ENCODE peak calls at places on chromosomes 5 and 9, in four cellular contexts. Y is H1, T is HepG2, O is K562. E is an unnamed sample.
A peak's percentile ranks its signal among the peaks of the same experiment; 100 is the strongest.

GRCh38 chr5:141513021-141513626 is 24.2 kb downstream of the PCDHGC5 start:
- DNase-seq in O (no peak), T (no peak), Y (no peak), E (peak; percentile 51)

GRCh38 chr9:4538107-4538506 is 47.8 kb downstream of the SLC1A1 start:
- DNase-seq in T (no peak), O (no peak), Y (no peak), E (no peak)

GRCh38 chr5:175867587-175868347 is 3.6 kb upstream of the CPLX2 start:
- DNase-seq in T (peak; percentile 90), O (peak; percentile 35), Y (no peak), E (peak; percentile 65)

GRCh38 chr5:8601831-8602354 is 732.9 kb downstream of the MTRR start:
- DNase-seq in O (no peak), T (no peak), Y (no peak), E (no peak)

GRCh38 chr9:97109194-97109811 is 70.4 kb upstream of the CTSV start:
- DNase-seq in Y (peak; percentile 43), T (peak; percentile 64), O (peak; percentile 7), E (peak; percentile 73)

GRCh38 chr9:7403839-7404238 is 395.7 kb downstream of the DMAC1 start:
- DNase-seq in Y (no peak), T (no peak), O (no peak), E (no peak)

GRCh38 chr5:132142459-132142858 is 68.9 kb downstream of the CSF2 start:
- DNase-seq in Y (no peak), T (no peak), O (no peak), E (no peak)

GRCh38 chr5:78345485-78345884 is 14.9 kb upstream of the SCAMP1 start:
- DNase-seq in T (no peak), Y (no peak), O (no peak), E (no peak)

GRCh38 chr5:170542691-170543275 is 39.0 kb downstream of the KCNIP1 start:
- DNase-seq in O (no peak), T (no peak), Y (no peak), E (no peak)

GRCh38 chr9:6215562-6215961 is at the start of gene IL33:
- DNase-seq in O (no peak), Y (no peak), T (no peak), E (no peak)

GRCh38 chr9:112753725-112754124 is 3.2 kb downstream of the SNX30 start:
- DNase-seq in O (no peak), Y (no peak), T (no peak), E (no peak)

GRCh38 chr9:94056442-94056974 is 27.8 kb upstream of the PTPDC1 start:
- DNase-seq in O (no peak), T (no peak), Y (no peak), E (no peak)

GRCh38 chr5:54825005-54825404 is 160.4 kb downstream of the ESM1 start:
- DNase-seq in T (no peak), Y (no peak), O (no peak), E (no peak)

GRCh38 chr5:145825751-145826180 is 9.4 kb downstream of the PRELID2 start:
- DNase-seq in Y (no peak), O (peak; percentile 37), T (peak; percentile 61), E (no peak)

DNA sequence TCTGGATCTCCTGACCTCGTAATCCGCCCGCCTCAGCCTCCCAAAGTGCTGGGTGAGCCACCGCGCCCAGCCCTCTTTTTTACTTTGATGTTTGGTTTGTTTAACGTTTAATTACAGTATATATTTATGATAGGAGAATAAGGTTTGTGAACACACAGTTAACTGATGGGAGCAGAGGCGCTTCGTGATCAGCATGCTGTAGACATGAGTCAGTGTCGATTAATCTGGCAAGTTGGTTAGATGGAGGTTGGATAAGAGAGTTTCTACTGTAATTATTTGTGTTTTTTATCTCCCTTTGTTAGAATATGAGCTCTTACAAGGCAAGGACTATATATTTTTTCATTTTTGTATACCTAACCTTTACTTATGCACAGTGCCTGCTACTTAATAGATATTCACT is 14.3 kb downstream of the ATG10 start:
- DNase-seq in O (no peak), Y (no peak), T (no peak), E (no peak)
- TF ChIP-seq CREB1 in O (no peak), Y (no peak), T (no peak), E (no peak)

GRCh38 chr9:10000669-10001068 is 612.1 kb downstream of the PTPRD start:
- DNase-seq in T (no peak), Y (no peak), O (no peak), E (peak; percentile 23)
- TF ChIP-seq JUN in T (no peak), Y (no peak), O (no peak), E (no peak)

GRCh38 chr5:150291388-150292385 is 2.1 kb upstream of the CAMK2A start:
- DNase-seq in Y (no peak), T (no peak), O (no peak), E (no peak)

GRCh38 chr5:150293091-150293941 is 3.7 kb upstream of the CAMK2A start:
- DNase-seq in Y (no peak), T (no peak), O (peak; percentile 80), E (no peak)

GRCh38 chr5:150286820-150287219 is 2.8 kb downstream of the CAMK2A start:
- DNase-seq in Y (no peak), O (peak; percentile 74), T (peak; percentile 73), E (peak; percentile 65)

GRCh38 chr5:150288361-150288760 is 1.2 kb downstream of the CAMK2A start:
- DNase-seq in O (no peak), T (no peak), Y (no peak), E (no peak)

GRCh38 chr5:150289551-150290390 is at the start of gene CAMK2A:
- DNase-seq in O (peak; percentile 50), T (no peak), Y (no peak), E (peak; percentile 75)
- TF ChIP-seq CREB1 in O (no peak), T (no peak), Y (no peak), E (no peak)

DNA sequence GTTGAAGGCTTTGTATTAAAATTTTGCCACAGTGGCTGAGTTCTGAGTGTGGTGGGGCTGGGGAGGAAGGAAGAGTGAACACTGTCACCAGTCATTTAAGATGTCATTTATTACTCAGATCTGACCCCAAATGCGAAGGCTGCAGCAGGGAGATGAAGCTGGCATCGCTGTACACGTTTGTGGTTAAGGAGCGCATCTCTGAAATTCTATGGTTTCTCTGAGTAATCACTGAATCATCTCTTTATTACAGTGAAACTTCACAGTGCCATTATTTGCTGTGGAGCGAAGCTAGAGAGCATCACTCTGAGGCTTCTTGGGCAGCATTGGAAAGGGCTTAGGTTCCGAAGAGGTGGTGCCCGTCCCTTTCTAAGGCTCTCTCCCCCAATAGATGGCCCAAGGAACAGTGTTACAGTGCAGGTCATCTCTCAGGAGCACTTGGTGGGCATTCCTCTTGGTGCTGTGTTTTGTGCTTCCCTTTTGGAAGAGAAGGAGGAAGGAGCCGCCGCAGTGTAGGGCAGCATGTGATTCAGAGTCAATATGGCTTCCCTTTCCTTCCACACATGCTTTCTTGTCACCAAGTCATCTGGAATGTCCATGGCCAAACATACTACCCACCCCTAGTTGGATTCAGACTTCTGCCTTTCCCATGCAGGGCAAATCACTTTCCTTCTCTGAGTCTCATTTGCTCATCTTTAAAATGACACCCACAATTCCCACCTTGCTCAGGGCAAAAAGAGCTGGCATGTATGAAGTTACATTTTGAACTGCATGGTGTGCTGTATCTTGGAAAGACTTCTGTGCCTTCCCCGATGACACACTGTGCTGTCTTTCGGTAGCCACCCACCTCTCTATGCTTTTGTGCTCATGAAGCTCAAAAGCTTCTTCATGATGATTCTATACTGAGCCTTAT is 9.3 kb upstream of the TEX48 start:
- DNase-seq in O (no peak), T (no peak), Y (no peak), E (no peak)
- TF ChIP-seq JUN in O (no peak), T (no peak), Y (no peak), E (no peak)

DNA sequence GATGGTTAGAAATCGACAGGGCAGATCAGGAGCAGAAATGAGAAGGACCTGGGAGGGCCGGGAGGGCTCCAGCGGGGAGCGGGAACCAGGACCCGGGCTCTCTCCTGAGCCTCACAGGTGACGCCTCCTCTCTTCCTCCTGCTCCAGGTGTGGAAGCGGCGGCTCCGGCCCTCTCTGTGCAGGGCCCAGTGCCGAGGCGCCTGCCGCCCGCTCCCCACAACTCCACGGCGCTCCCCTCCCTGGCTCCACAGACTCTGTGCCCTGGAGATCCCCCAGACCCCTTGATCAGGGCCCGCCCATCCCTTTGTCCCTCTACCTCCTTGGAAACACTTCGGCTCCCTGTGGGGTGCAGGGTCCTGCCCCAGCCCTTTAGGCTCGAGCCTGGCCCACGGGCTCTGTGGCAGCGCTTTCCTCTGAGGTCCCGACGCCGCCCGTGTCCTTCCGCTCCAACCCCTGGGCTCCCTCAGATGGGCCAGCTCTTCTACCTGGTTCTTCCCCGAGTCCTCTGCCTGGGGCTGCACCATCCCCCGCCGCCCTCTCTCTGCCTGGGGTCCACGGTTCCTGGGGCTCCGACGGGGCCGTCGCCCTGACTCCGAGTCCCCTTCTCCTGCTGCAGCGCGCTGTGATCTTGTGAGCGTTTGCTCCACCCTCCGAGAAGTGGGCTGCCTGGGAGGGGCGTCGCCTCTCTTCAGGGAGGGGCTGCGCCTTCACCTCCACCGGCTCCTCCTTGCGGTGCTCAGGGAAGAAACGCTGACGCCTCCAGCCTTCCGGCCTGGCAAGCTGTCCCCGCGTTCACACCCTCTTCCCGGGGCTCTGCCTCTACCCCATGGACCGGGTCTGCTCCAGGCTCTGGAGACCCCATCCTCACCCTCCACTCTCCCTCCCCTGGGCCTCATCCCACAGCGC is 22.4 kb upstream of the SLC6A3 start:
- DNase-seq in O (no peak), T (no peak), Y (no peak), E (no peak)
- TF ChIP-seq CREB1 in O (no peak), T (no peak), Y (no peak), E (no peak)

DNA sequence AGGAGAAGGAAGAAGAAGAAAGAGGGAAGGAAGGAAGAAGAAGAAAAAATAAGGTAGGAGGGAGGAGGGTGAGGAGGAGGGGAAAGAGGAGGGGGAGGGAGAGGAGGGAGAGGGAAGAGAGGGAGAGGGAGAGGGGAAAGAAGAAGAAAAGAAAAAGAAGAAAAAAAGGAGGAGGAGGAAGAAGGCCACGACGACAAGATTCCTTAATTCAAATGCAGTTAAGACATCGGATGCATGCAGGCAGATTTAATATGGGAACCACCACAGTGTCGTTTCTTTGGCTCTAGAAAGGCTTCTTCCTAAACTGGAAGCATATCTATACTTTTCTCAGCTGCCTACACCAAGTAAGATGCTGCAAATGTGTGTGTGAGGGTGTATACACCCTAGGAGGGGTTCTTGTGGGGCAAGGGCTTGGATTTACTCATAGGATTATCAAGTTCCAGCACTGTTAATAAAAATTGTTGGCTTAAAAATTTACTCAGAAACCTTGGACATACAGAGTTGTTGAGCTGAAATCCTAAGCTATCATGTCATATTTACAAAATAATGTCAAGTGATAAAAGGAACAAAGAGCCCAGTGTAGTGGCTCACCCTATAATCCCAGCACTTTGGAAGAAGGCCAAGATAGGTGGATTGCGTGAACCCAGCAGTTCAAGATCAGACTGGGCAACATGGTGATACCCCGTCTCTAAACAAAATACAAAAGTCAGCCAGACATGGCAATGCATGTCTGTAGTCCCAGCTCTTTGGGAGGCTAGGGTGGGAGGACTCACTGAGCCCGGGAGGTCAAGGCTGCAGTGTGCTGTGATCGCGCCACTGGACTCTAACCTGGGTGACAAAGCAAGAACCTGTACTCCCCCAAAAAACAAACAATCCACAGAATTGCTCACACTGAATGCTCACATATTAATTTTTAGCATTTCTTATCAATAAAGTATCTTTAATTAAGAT is 108.5 kb downstream of the UBAP2 start:
- DNase-seq in T (peak; percentile 98), Y (no peak), O (no peak), E (no peak)
- TF ChIP-seq JUN in T (peak; percentile 74), Y (no peak), O (no peak), E (no peak)

GRCh38 chr5:44001675-44002380 is 387.4 kb downstream of the FGF10 start:
- DNase-seq in Y (no peak), T (peak; percentile 76), O (no peak), E (no peak)
- TF ChIP-seq CREB1 in Y (no peak), T (no peak), O (no peak), E (no peak)

E was measured in WTC11.